ENCODE peak calls at places on chromosomes 3 and 15, in nine cellular contexts. L, B, A, X, C, K, P, V and G are unnamed samples.
A peak's percentile ranks its signal among the peaks of the same experiment; 100 is the strongest.

GRCh38 chr3:126270145-126270811 is 86.9 kb downstream of the KLF15 start:
- DNase-seq in L (peak; percentile 80), B (peak; percentile 98), V (peak; percentile 93), K (no peak), A (peak; percentile 67), P (peak; percentile 70), C (peak; percentile 25), X (no peak), G (no peak)

GRCh38 chr3:108404409-108404808 is 106.0 kb downstream of the MYH15 start:
- DNase-seq in A (no peak), B (no peak), V (no peak), K (no peak), X (no peak), P (no peak), C (no peak), L (no peak), G (no peak)

GRCh38 chr3:148943531-148944200 is 47.7 kb upstream of the GYG1 start:
- DNase-seq in A (peak; percentile 32), P (no peak), K (peak; percentile 28), B (no peak), L (peak; percentile 89), V (no peak), X (peak; percentile 77), C (peak; percentile 83), G (peak; percentile 29)

GRCh38 chr15:43376017-43376705 is 5.3 kb downstream of the TUBGCP4 start:
- DNase-seq in X (peak; percentile 58), A (no peak), V (no peak), P (no peak), C (peak; percentile 29), B (peak; percentile 37), K (peak; percentile 30), L (peak; percentile 60), G (peak; percentile 64)

GRCh38 chr15:48332642-48333034 is 1.4 kb downstream of the DUT start:
- DNase-seq in K (no peak), A (no peak), P (no peak), X (no peak), B (no peak), C (no peak), L (peak; percentile 34), V (no peak), G (no peak)

GRCh38 chr3:157077565-157077991 is 82.4 kb downstream of the CCNL1 start:
- DNase-seq in B (peak; percentile 43), V (no peak), A (no peak), X (no peak), C (peak; percentile 68), L (peak; percentile 86), K (no peak), P (no peak), G (no peak)

GRCh38 chr3:101170806-101171558 is 149.4 kb downstream of the IMPG2 start:
- DNase-seq in L (no peak), V (no peak), P (no peak), A (no peak), K (peak; percentile 3), C (no peak), B (no peak), X (no peak), G (no peak)

GRCh38 chr3:146845361-146845760 is 240.2 kb upstream of the PLSCR5 start:
- DNase-seq in X (no peak), B (no peak), A (no peak), V (no peak), K (no peak), P (no peak), C (no peak), L (no peak), G (no peak)

GRCh38 chr15:74302821-74303359 is 64.6 kb downstream of the CYP11A1 start:
- DNase-seq in L (peak; percentile 93), X (peak; percentile 50), P (peak; percentile 43), C (peak; percentile 37), B (peak; percentile 41), K (no peak), V (no peak), A (no peak), G (peak; percentile 95)

GRCh38 chr15:63008333-63009049 is 34.1 kb upstream of the TPM1 start:
- DNase-seq in C (no peak), V (no peak), K (no peak), L (no peak), A (no peak), B (no peak), X (no peak), P (no peak), G (no peak)

GRCh38 chr15:48722764-48723661 is 77.5 kb upstream of the FBN1 start:
- DNase-seq in X (peak; percentile 41), A (no peak), L (peak; percentile 62), B (no peak), C (peak; percentile 62), V (no peak), K (no peak), P (no peak), G (no peak)

GRCh38 chr3:98961161-98962155 is 60.0 kb upstream of the DCBLD2 start:
- DNase-seq in C (peak; percentile 80), V (no peak), A (no peak), P (no peak), K (no peak), X (no peak), B (no peak), L (peak; percentile 57), G (no peak)

GRCh38 chr3:82293867-82294266 is 532.4 kb upstream of the GBE1 start:
- DNase-seq in C (no peak), K (peak; percentile 20), X (no peak), B (no peak), P (no peak), L (no peak), A (no peak), V (no peak), G (no peak)

GRCh38 chr3:113952921-113953320 is 5.1 kb downstream of the ZDHHC23 start:
- DNase-seq in C (no peak), B (no peak), K (no peak), V (no peak), L (peak; percentile 74), P (no peak), A (no peak), X (no peak), G (no peak)

GRCh38 chr15:90592144-90592887 is 62.6 kb downstream of the CRTC3 start:
- DNase-seq in P (no peak), L (peak; percentile 93), B (no peak), C (peak; percentile 95), K (no peak), A (no peak), X (peak; percentile 39), V (no peak), G (no peak)

GRCh38 chr3:65901236-65901635 is 137.5 kb downstream of the MAGI1 start:
- DNase-seq in C (no peak), P (no peak), B (no peak), A (no peak), V (no peak), L (no peak), K (no peak), X (no peak), G (no peak)

GRCh38 chr3:183491109-183491922 is 62.9 kb upstream of the MCF2L2 start:
- DNase-seq in C (no peak), P (no peak), K (no peak), A (no peak), B (no peak), L (no peak), V (no peak), X (no peak), G (no peak)

GRCh38 chr3:193885832-193886231 is 250.1 kb upstream of the HES1 start:
- DNase-seq in X (peak; percentile 88), B (no peak), V (peak; percentile 73), K (no peak), L (no peak), P (no peak), A (no peak), C (no peak), G (no peak)

GRCh38 chr15:68402432-68403160 is 29.4 kb downstream of the ITGA11 start:
- DNase-seq in A (no peak), K (no peak), C (no peak), V (peak; percentile 58), P (peak; percentile 11), B (no peak), X (no peak), L (peak; percentile 65), G (no peak)

GRCh38 chr3:11467875-11468274 is 175.8 kb downstream of the VGLL4 start:
- DNase-seq in L (no peak), P (no peak), B (no peak), A (no peak), V (no peak), K (no peak), C (no peak), X (no peak), G (no peak)
- TF ChIP-seq CTCF in L (no peak), P (no peak), B (no peak), A (no peak), V (no peak), K (no peak), C (no peak), X (no peak), G (no peak)

GRCh38 chr3:187063286-187064081 is 75.8 kb downstream of the RPL39L start:
- DNase-seq in L (peak; percentile 47), V (no peak), A (no peak), B (no peak), K (no peak), P (no peak), X (no peak), C (no peak), G (no peak)
- H3K4me3 ChIP-seq in L (no peak overlapping the region), V (no peak overlapping the region), A (no peak overlapping the region), B (no peak overlapping the region), K (no peak overlapping the region), P (no peak overlapping the region), X (no peak overlapping the region), C (no peak overlapping the region), G (no peak overlapping the region)

GRCh38 chr3:6260551-6261191 is 600.2 kb upstream of the GRM7 start:
- DNase-seq in X (no peak), V (no peak), L (no peak), A (no peak), P (no peak), C (no peak), B (no peak), K (peak; percentile 28), G (no peak)
- TF ChIP-seq CTCF in X (no peak), V (no peak), L (no peak), A (no peak), P (no peak), C (no peak), B (no peak), K (no peak), G (no peak)

GRCh38 chr3:28243424-28244106 is 2.1 kb downstream of the CMC1 start:
- DNase-seq in V (no peak), X (peak; percentile 12), B (no peak), L (peak; percentile 69), C (no peak), K (no peak), A (no peak), P (no peak), G (no peak)

GRCh38 chr3:28241221-28242160 is at the start of gene CMC1:
- DNase-seq in L (peak; percentile 98), V (peak; percentile 99), P (peak; percentile 98), C (peak; percentile 94), A (peak; percentile 97), X (peak; percentile 99), K (peak; percentile 97), B (peak; percentile 100), G (peak; percentile 94)

GRCh38 chr3:28239108-28239507 is 2.3 kb upstream of the CMC1 start:
- DNase-seq in C (no peak), X (no peak), P (no peak), A (no peak), K (no peak), B (no peak), L (no peak), V (no peak), G (no peak)

GRCh38 chr3:28242519-28242918 is 1.1 kb downstream of the CMC1 start:
- DNase-seq in X (peak; percentile 16), P (no peak), K (no peak), B (no peak), A (no peak), V (no peak), L (no peak), C (no peak), G (no peak)

GRCh38 chr3:28240440-28240839 is 979 bp upstream of the CMC1 start:
- DNase-seq in A (no peak), P (no peak), V (no peak), L (no peak), X (peak; percentile 12), B (no peak), C (no peak), K (no peak), G (no peak)
- H3K4me3 ChIP-seq in A (no peak overlapping the region), P (peak overlapping the region; percentile 92), V (peak overlapping the region; percentile 91), L (peak overlapping the region; percentile 95), X (no peak overlapping the region), B (no peak overlapping the region), C (no peak overlapping the region), K (no peak overlapping the region), G (no peak overlapping the region)